ENCODE peak calls at places on chromosomes 7 and 10, in six cellular contexts. One of them, this sample, is unnamed.
A peak's percentile ranks its signal among the peaks of the same experiment; 100 is the strongest.

GRCh38 chr10:88270871-88271713 is 312.0 kb downstream of the RNLS start:
- DNase-seq in GM23338: no peak
- DNase-seq in fibroblast of lung: peak; percentile 94
- DNase-seq in GM23248: peak; percentile 85
- DNase-seq in neural progenitor cell: no peak
- DNase-seq in mammary epithelial cell: peak; percentile 45
- DNase-seq in this sample: peak; percentile 30

GRCh38 chr10:15817407-15818046 is 42.8 kb downstream of the MINDY3 start:
- DNase-seq in fibroblast of lung: peak; percentile 57
- DNase-seq in neural progenitor cell: no peak
- DNase-seq in mammary epithelial cell: no peak
- DNase-seq in GM23248: no peak
- DNase-seq in GM23338: no peak
- DNase-seq in this sample: no peak

GRCh38 chr10:127932521-127933270 is 25.8 kb downstream of the PTPRE start:
- DNase-seq in mammary epithelial cell: no peak
- DNase-seq in GM23338: no peak
- DNase-seq in GM23248: no peak
- DNase-seq in neural progenitor cell: no peak
- DNase-seq in fibroblast of lung: no peak
- DNase-seq in this sample: no peak

GRCh38 chr10:50593523-50593922 is 30.2 kb downstream of the SGMS1 start:
- DNase-seq in neural progenitor cell: no peak
- DNase-seq in GM23338: no peak
- DNase-seq in fibroblast of lung: peak; percentile 48
- DNase-seq in GM23248: peak; percentile 72
- DNase-seq in mammary epithelial cell: no peak
- DNase-seq in this sample: no peak

GRCh38 chr10:71970331-71970730 is 6.1 kb downstream of the CHST3 start:
- DNase-seq in GM23338: peak; percentile 89
- DNase-seq in fibroblast of lung: no peak
- DNase-seq in GM23248: peak; percentile 38
- DNase-seq in neural progenitor cell: peak; percentile 78
- DNase-seq in mammary epithelial cell: peak; percentile 53
- DNase-seq in this sample: no peak

GRCh38 chr10:100267237-100268104 is at the start of gene CWF19L1:
- DNase-seq in GM23248: peak; percentile 93
- DNase-seq in mammary epithelial cell: peak; percentile 82
- DNase-seq in GM23338: peak; percentile 95
- DNase-seq in fibroblast of lung: peak; percentile 90
- DNase-seq in neural progenitor cell: peak; percentile 87
- DNase-seq in this sample: peak; percentile 66

GRCh38 chr10:23419201-23419600 is 19.7 kb upstream of the OTUD1 start:
- DNase-seq in GM23248: no peak
- DNase-seq in neural progenitor cell: no peak
- DNase-seq in mammary epithelial cell: no peak
- DNase-seq in fibroblast of lung: no peak
- DNase-seq in GM23338: no peak
- DNase-seq in this sample: no peak

GRCh38 chr10:89683911-89684310 is 17.5 kb upstream of the KIF20B start:
- DNase-seq in fibroblast of lung: no peak
- DNase-seq in mammary epithelial cell: no peak
- DNase-seq in GM23248: no peak
- DNase-seq in neural progenitor cell: no peak
- DNase-seq in GM23338: no peak
- DNase-seq in this sample: no peak

GRCh38 chr7:81031243-81031642 is 112.4 kb upstream of the SEMA3C start:
- DNase-seq in GM23338: no peak
- DNase-seq in GM23248: no peak
- DNase-seq in neural progenitor cell: no peak
- DNase-seq in mammary epithelial cell: no peak
- DNase-seq in fibroblast of lung: no peak
- DNase-seq in this sample: no peak

GRCh38 chr7:47572939-47573757 is 8.8 kb downstream of the TNS3 start:
- DNase-seq in mammary epithelial cell: no peak
- DNase-seq in GM23338: peak; percentile 71
- DNase-seq in GM23248: no peak
- DNase-seq in fibroblast of lung: no peak
- DNase-seq in neural progenitor cell: no peak
- DNase-seq in this sample: no peak

GRCh38 chr10:17116193-17116592 is 13.4 kb downstream of the CUBN start:
- DNase-seq in GM23338: no peak
- DNase-seq in neural progenitor cell: no peak
- DNase-seq in mammary epithelial cell: no peak
- DNase-seq in fibroblast of lung: no peak
- DNase-seq in GM23248: no peak
- DNase-seq in this sample: no peak

GRCh38 chr7:83413831-83414230 is 235.1 kb downstream of the SEMA3E start:
- DNase-seq in neural progenitor cell: no peak
- DNase-seq in GM23338: no peak
- DNase-seq in mammary epithelial cell: no peak
- DNase-seq in GM23248: peak; percentile 3
- DNase-seq in fibroblast of lung: peak; percentile 14
- DNase-seq in this sample: no peak

GRCh38 chr10:16765532-16766365 is 51.5 kb downstream of the RSU1 start:
- DNase-seq in GM23248: no peak
- DNase-seq in mammary epithelial cell: no peak
- DNase-seq in GM23338: no peak
- DNase-seq in neural progenitor cell: no peak
- DNase-seq in fibroblast of lung: no peak
- DNase-seq in this sample: no peak

GRCh38 chr7:66013938-66014337 is 31.9 kb upstream of the GUSB start:
- DNase-seq in fibroblast of lung: peak; percentile 50
- DNase-seq in GM23338: peak; percentile 75
- DNase-seq in neural progenitor cell: peak; percentile 46
- DNase-seq in GM23248: peak; percentile 67
- DNase-seq in mammary epithelial cell: peak; percentile 26
- DNase-seq in this sample: peak; percentile 27

GRCh38 chr10:119030421-119031250 is 1.1 kb downstream of the NANOS1 start:
- DNase-seq in mammary epithelial cell: peak; percentile 46
- DNase-seq in neural progenitor cell: peak; percentile 89
- DNase-seq in GM23338: peak; percentile 79
- DNase-seq in fibroblast of lung: peak; percentile 52
- DNase-seq in GM23248: peak; percentile 57
- DNase-seq in this sample: peak; percentile 89

GRCh38 chr10:72567884-72568283 is 58.0 kb downstream of the MICU1 start:
- DNase-seq in fibroblast of lung: no peak
- DNase-seq in GM23248: peak; percentile 14
- DNase-seq in neural progenitor cell: peak; percentile 33
- DNase-seq in GM23338: peak; percentile 67
- DNase-seq in mammary epithelial cell: no peak
- DNase-seq in this sample: peak; percentile 26

GRCh38 chr10:72020914-72021754 is 56.9 kb downstream of the CHST3 start:
- DNase-seq in neural progenitor cell: no peak
- DNase-seq in fibroblast of lung: no peak
- DNase-seq in GM23338: no peak
- DNase-seq in mammary epithelial cell: no peak
- DNase-seq in GM23248: no peak
- DNase-seq in this sample: no peak

GRCh38 chr7:87344446-87344845 is 1.0 kb upstream of the CROT start:
- DNase-seq in neural progenitor cell: no peak
- DNase-seq in fibroblast of lung: no peak
- DNase-seq in mammary epithelial cell: peak; percentile 58
- DNase-seq in GM23248: no peak
- DNase-seq in GM23338: no peak
- DNase-seq in this sample: peak; percentile 20

GRCh38 chr10:114052255-114052654 is 8.6 kb downstream of the ADRB1 start:
- DNase-seq in fibroblast of lung: no peak
- DNase-seq in neural progenitor cell: no peak
- DNase-seq in GM23248: no peak
- DNase-seq in GM23338: no peak
- DNase-seq in mammary epithelial cell: no peak
- DNase-seq in this sample: no peak

GRCh38 chr10:62250594-62251198 is 17.9 kb downstream of the RTKN2 start:
- DNase-seq in mammary epithelial cell: peak; percentile 98
- DNase-seq in neural progenitor cell: no peak
- DNase-seq in GM23248: peak; percentile 81
- DNase-seq in fibroblast of lung: peak; percentile 91
- DNase-seq in GM23338: no peak
- DNase-seq in this sample: no peak

GRCh38 chr10:14779053-14779649 is 4.5 kb upstream of the FAM107B start:
- DNase-seq in mammary epithelial cell: no peak
- DNase-seq in GM23338: no peak
- DNase-seq in neural progenitor cell: no peak
- DNase-seq in GM23248: peak; percentile 49
- DNase-seq in fibroblast of lung: peak; percentile 19
- DNase-seq in this sample: no peak

GRCh38 chr10:33368086-33368485 is 33.6 kb upstream of the NRP1 start:
- DNase-seq in fibroblast of lung: no peak
- DNase-seq in neural progenitor cell: no peak
- DNase-seq in GM23338: no peak
- DNase-seq in GM23248: no peak
- DNase-seq in mammary epithelial cell: no peak
- DNase-seq in this sample: no peak

GRCh38 chr10:4370376-4370775 is 455.6 kb upstream of the AKR1E2 start:
- DNase-seq in GM23338: no peak
- DNase-seq in mammary epithelial cell: no peak
- DNase-seq in neural progenitor cell: no peak
- DNase-seq in fibroblast of lung: peak; percentile 50
- DNase-seq in GM23248: no peak
- DNase-seq in this sample: no peak

GRCh38 chr10:108180883-108181282 is 1016.4 kb upstream of the SORCS1 start:
- DNase-seq in fibroblast of lung: peak; percentile 8
- DNase-seq in neural progenitor cell: no peak
- DNase-seq in GM23338: peak; percentile 5
- DNase-seq in mammary epithelial cell: peak; percentile 24
- DNase-seq in GM23248: peak; percentile 66
- DNase-seq in this sample: no peak

GRCh38 chr10:125130886-125131285 is 29.5 kb downstream of the CTBP2 start:
- DNase-seq in GM23338: no peak
- DNase-seq in neural progenitor cell: no peak
- DNase-seq in mammary epithelial cell: no peak
- DNase-seq in fibroblast of lung: no peak
- DNase-seq in GM23248: no peak
- DNase-seq in this sample: no peak
- H4K20me1 ChIP-seq in GM23338: peaks cover 92% of the 10 kb centered on the region
- H4K20me1 ChIP-seq in neural progenitor cell: peaks cover 100% of the 10 kb centered on the region
- H4K20me1 ChIP-seq in mammary epithelial cell: no peaks in the 10 kb centered on the region
- H4K20me1 ChIP-seq in fibroblast of lung: no peaks in the 10 kb centered on the region
- H4K20me1 ChIP-seq in GM23248: peaks cover 14% of the 10 kb centered on the region
- H4K20me1 ChIP-seq in this sample: no peaks in the 10 kb centered on the region

GRCh38 chr10:45490277-45490676 is 116.3 kb downstream of the ALOX5 start:
- DNase-seq in neural progenitor cell: no peak
- DNase-seq in fibroblast of lung: no peak
- DNase-seq in GM23338: no peak
- DNase-seq in GM23248: no peak
- DNase-seq in mammary epithelial cell: no peak
- DNase-seq in this sample: no peak

GRCh38 chr10:45483002-45483401 is 109.0 kb downstream of the ALOX5 start:
- DNase-seq in GM23338: no peak
- DNase-seq in mammary epithelial cell: no peak
- DNase-seq in GM23248: no peak
- DNase-seq in neural progenitor cell: no peak
- DNase-seq in fibroblast of lung: no peak
- DNase-seq in this sample: no peak

GRCh38 chr10:45488365-45488764 is 114.3 kb downstream of the ALOX5 start:
- DNase-seq in GM23338: no peak
- DNase-seq in mammary epithelial cell: no peak
- DNase-seq in fibroblast of lung: no peak
- DNase-seq in neural progenitor cell: no peak
- DNase-seq in GM23248: no peak
- DNase-seq in this sample: no peak

GRCh38 chr10:45491061-45491460 is 117.0 kb downstream of the ALOX5 start:
- DNase-seq in fibroblast of lung: no peak
- DNase-seq in mammary epithelial cell: peak; percentile 16
- DNase-seq in neural progenitor cell: no peak
- DNase-seq in GM23248: no peak
- DNase-seq in GM23338: no peak
- DNase-seq in this sample: no peak

GRCh38 chr10:45487738-45488137 is 113.7 kb downstream of the ALOX5 start:
- DNase-seq in mammary epithelial cell: no peak
- DNase-seq in GM23248: no peak
- DNase-seq in neural progenitor cell: no peak
- DNase-seq in fibroblast of lung: no peak
- DNase-seq in GM23338: no peak
- DNase-seq in this sample: no peak
- H4K20me1 ChIP-seq in mammary epithelial cell: no peaks in the 10 kb centered on the region
- H4K20me1 ChIP-seq in GM23248: no peaks in the 10 kb centered on the region
- H4K20me1 ChIP-seq in neural progenitor cell: no peaks in the 10 kb centered on the region
- H4K20me1 ChIP-seq in fibroblast of lung: no peaks in the 10 kb centered on the region
- H4K20me1 ChIP-seq in GM23338: no peaks in the 10 kb centered on the region
- H4K20me1 ChIP-seq in this sample: no peaks in the 10 kb centered on the region

GRCh38 chr7:36278767-36279171 is 110.9 kb upstream of the ANLN start:
- DNase-seq in neural progenitor cell: no peak
- DNase-seq in mammary epithelial cell: no peak
- DNase-seq in GM23248: peak; percentile 67
- DNase-seq in fibroblast of lung: peak; percentile 82
- DNase-seq in GM23338: peak; percentile 68
- DNase-seq in this sample: no peak
- H4K20me1 ChIP-seq in neural progenitor cell: no peaks in the 10 kb centered on the region
- H4K20me1 ChIP-seq in mammary epithelial cell: no peaks in the 10 kb centered on the region
- H4K20me1 ChIP-seq in GM23248: no peaks in the 10 kb centered on the region
- H4K20me1 ChIP-seq in fibroblast of lung: no peaks in the 10 kb centered on the region
- H4K20me1 ChIP-seq in GM23338: no peaks in the 10 kb centered on the region
- H4K20me1 ChIP-seq in this sample: no peaks in the 10 kb centered on the region

GRCh38 chr7:99459087-99459486 is 6.9 kb downstream of the ATP5MF start:
- DNase-seq in mammary epithelial cell: no peak
- DNase-seq in GM23248: peak; percentile 57
- DNase-seq in neural progenitor cell: peak; percentile 32
- DNase-seq in GM23338: peak; percentile 82
- DNase-seq in fibroblast of lung: no peak
- DNase-seq in this sample: peak; percentile 40
- H4K20me1 ChIP-seq in mammary epithelial cell: no peaks in the 10 kb centered on the region
- H4K20me1 ChIP-seq in GM23248: peaks cover 8% of the 10 kb centered on the region
- H4K20me1 ChIP-seq in neural progenitor cell: peaks cover 4% of the 10 kb centered on the region
- H4K20me1 ChIP-seq in GM23338: peaks cover 42% of the 10 kb centered on the region
- H4K20me1 ChIP-seq in fibroblast of lung: no peaks in the 10 kb centered on the region
- H4K20me1 ChIP-seq in this sample: no peaks in the 10 kb centered on the region

GRCh38 chr10:112961609-112962008 is 11.6 kb downstream of the TCF7L2 start:
- DNase-seq in fibroblast of lung: no peak
- DNase-seq in GM23338: no peak
- DNase-seq in mammary epithelial cell: no peak
- DNase-seq in neural progenitor cell: no peak
- DNase-seq in GM23248: peak; percentile 23
- DNase-seq in this sample: no peak
- H4K20me1 ChIP-seq in fibroblast of lung: no peaks in the 10 kb centered on the region
- H4K20me1 ChIP-seq in GM23338: peaks cover 27% of the 10 kb centered on the region
- H4K20me1 ChIP-seq in mammary epithelial cell: no peaks in the 10 kb centered on the region
- H4K20me1 ChIP-seq in neural progenitor cell: peaks cover 79% of the 10 kb centered on the region
- H4K20me1 ChIP-seq in GM23248: no peaks in the 10 kb centered on the region
- H4K20me1 ChIP-seq in this sample: no peaks in the 10 kb centered on the region

GRCh38 chr7:93189235-93189634 is 37.0 kb downstream of the HEPACAM2 start:
- DNase-seq in mammary epithelial cell: no peak
- DNase-seq in fibroblast of lung: no peak
- DNase-seq in neural progenitor cell: no peak
- DNase-seq in GM23248: no peak
- DNase-seq in GM23338: no peak
- DNase-seq in this sample: no peak
- H4K20me1 ChIP-seq in mammary epithelial cell: no peaks in the 10 kb centered on the region
- H4K20me1 ChIP-seq in fibroblast of lung: no peaks in the 10 kb centered on the region
- H4K20me1 ChIP-seq in neural progenitor cell: no peaks in the 10 kb centered on the region
- H4K20me1 ChIP-seq in GM23248: no peaks in the 10 kb centered on the region
- H4K20me1 ChIP-seq in GM23338: no peaks in the 10 kb centered on the region
- H4K20me1 ChIP-seq in this sample: no peaks in the 10 kb centered on the region

DNA sequence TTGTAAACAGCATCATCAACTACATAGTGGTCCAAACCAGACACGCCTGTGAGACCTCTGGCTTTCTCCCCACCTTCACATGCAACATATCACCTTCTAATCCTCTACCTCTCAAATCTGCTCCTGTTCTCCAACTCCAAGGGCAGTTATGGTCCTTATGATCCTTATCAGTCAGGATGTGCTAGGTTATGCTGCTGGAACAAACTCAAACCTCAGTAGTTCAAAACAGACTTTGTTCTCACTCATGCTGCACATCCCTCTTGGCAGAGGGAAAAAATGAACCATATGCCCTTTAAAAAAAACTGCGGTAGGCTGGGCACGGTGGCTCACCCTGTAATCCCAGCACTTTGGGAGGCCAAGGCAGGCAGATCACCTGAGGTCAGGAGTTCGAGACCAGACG is 76.1 kb downstream of the RNF216 start:
- DNase-seq in fibroblast of lung: no peak
- DNase-seq in mammary epithelial cell: no peak
- DNase-seq in GM23248: no peak
- DNase-seq in GM23338: no peak
- DNase-seq in neural progenitor cell: no peak
- DNase-seq in this sample: no peak
- H4K20me1 ChIP-seq in fibroblast of lung: no peaks in the 10 kb centered on the region
- H4K20me1 ChIP-seq in mammary epithelial cell: no peaks in the 10 kb centered on the region
- H4K20me1 ChIP-seq in GM23248: no peaks in the 10 kb centered on the region
- H4K20me1 ChIP-seq in GM23338: no peaks in the 10 kb centered on the region
- H4K20me1 ChIP-seq in neural progenitor cell: peaks cover 14% of the 10 kb centered on the region
- H4K20me1 ChIP-seq in this sample: no peaks in the 10 kb centered on the region